ENCODE peak calls at places on chromosome 3, in five cellular contexts. One of them, this sample, is unnamed.

GRCh38 chr3:50134367-50134766 is 20.8 kb upstream of the SEMA3F start:
- DNase-seq in AG10803: no peak
- DNase-seq in heart left ventricle: no peak
- DNase-seq in neuronal stem cell: no peak
- DNase-seq in Caco-2: no peak
- DNase-seq in this sample: no peak

GRCh38 chr3:187741403-187742350 is 3.6 kb downstream of the BCL6 start:
- DNase-seq in Caco-2: peak; percentile 67
- DNase-seq in AG10803: peak; percentile 82
- DNase-seq in heart left ventricle: peak; percentile 78
- DNase-seq in neuronal stem cell: peak; percentile 67
- DNase-seq in this sample: no peak

GRCh38 chr3:116270053-116270452 is 175.2 kb downstream of the LSAMP start:
- DNase-seq in AG10803: no peak
- DNase-seq in Caco-2: no peak
- DNase-seq in neuronal stem cell: no peak
- DNase-seq in heart left ventricle: no peak
- DNase-seq in this sample: no peak

GRCh38 chr3:179330438-179330837 is 7.6 kb downstream of the ZNF639 start:
- DNase-seq in heart left ventricle: no peak
- DNase-seq in neuronal stem cell: no peak
- DNase-seq in Caco-2: no peak
- DNase-seq in AG10803: no peak
- DNase-seq in this sample: no peak

GRCh38 chr3:156472150-156472549 is 82.8 kb downstream of the SSR3 start:
- DNase-seq in heart left ventricle: no peak
- DNase-seq in neuronal stem cell: no peak
- DNase-seq in Caco-2: no peak
- DNase-seq in AG10803: no peak
- DNase-seq in this sample: no peak

GRCh38 chr3:127911421-127911931 is 3.6 kb upstream of the KBTBD12 start:
- DNase-seq in heart left ventricle: no peak
- DNase-seq in neuronal stem cell: no peak
- DNase-seq in Caco-2: no peak
- DNase-seq in AG10803: peak; percentile 13
- DNase-seq in this sample: peak; percentile 70

GRCh38 chr3:163753033-163753432 is 1325.3 kb downstream of the SI start:
- DNase-seq in Caco-2: no peak
- DNase-seq in neuronal stem cell: peak; percentile 2
- DNase-seq in heart left ventricle: no peak
- DNase-seq in AG10803: no peak
- DNase-seq in this sample: no peak

GRCh38 chr3:65907232-65908130 is 131.2 kb downstream of the MAGI1 start:
- DNase-seq in heart left ventricle: no peak
- DNase-seq in Caco-2: no peak
- DNase-seq in neuronal stem cell: no peak
- DNase-seq in AG10803: no peak
- DNase-seq in this sample: no peak

GRCh38 chr3:170536712-170537111 is 49.2 kb downstream of the SLC7A14 start:
- DNase-seq in AG10803: no peak
- DNase-seq in Caco-2: no peak
- DNase-seq in neuronal stem cell: no peak
- DNase-seq in heart left ventricle: no peak
- DNase-seq in this sample: no peak

GRCh38 chr3:45224824-45225464 is 1.1 kb downstream of the TMEM158 start:
- DNase-seq in neuronal stem cell: peak; percentile 79
- DNase-seq in AG10803: peak; percentile 73
- DNase-seq in heart left ventricle: peak; percentile 73
- DNase-seq in Caco-2: peak; percentile 74
- DNase-seq in this sample: peak; percentile 64

GRCh38 chr3:52524752-52525661 is 8.7 kb downstream of the NT5DC2 start:
- DNase-seq in heart left ventricle: peak; percentile 77
- DNase-seq in AG10803: no peak
- DNase-seq in Caco-2: no peak
- DNase-seq in neuronal stem cell: no peak
- DNase-seq in this sample: no peak

GRCh38 chr3:52526151-52526561 is 7.5 kb downstream of the NT5DC2 start:
- DNase-seq in Caco-2: no peak
- DNase-seq in AG10803: no peak
- DNase-seq in heart left ventricle: no peak
- DNase-seq in neuronal stem cell: no peak
- DNase-seq in this sample: no peak

GRCh38 chr3:52527039-52527731 is 6.5 kb downstream of the NT5DC2 start:
- DNase-seq in AG10803: no peak
- DNase-seq in heart left ventricle: no peak
- DNase-seq in Caco-2: peak; percentile 38
- DNase-seq in neuronal stem cell: no peak
- DNase-seq in this sample: no peak

GRCh38 chr3:52524258-52524751 is 9.4 kb downstream of the NT5DC2 start:
- DNase-seq in AG10803: no peak
- DNase-seq in heart left ventricle: no peak
- DNase-seq in neuronal stem cell: no peak
- DNase-seq in Caco-2: no peak
- DNase-seq in this sample: no peak

DNA sequence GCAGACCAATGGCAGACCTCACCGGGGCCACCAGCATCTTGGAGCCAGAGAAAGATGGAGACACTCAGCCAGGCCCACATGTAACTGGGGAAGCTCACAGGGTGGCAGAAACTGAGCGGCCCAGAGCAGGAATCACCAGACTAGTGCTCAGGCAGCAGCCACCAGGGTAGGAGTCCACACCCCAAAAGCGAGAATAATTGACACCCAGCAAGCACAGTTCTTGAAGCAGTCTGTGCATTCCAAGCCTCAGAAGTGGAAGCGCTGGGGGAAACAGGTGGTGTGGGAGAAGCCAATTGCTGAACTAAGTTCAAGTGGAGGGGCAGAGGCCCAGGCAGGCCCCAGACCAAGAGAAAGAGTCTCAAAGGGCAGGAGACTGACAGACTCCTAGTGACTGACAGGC is 8.0 kb downstream of the NT5DC2 start:
- DNase-seq in Caco-2: no peak
- DNase-seq in neuronal stem cell: no peak
- DNase-seq in AG10803: no peak
- DNase-seq in heart left ventricle: no peak
- DNase-seq in this sample: no peak
- H3K4me3 ChIP-seq in Caco-2: no peak overlapping the region
- H3K4me3 ChIP-seq in neuronal stem cell: no peak overlapping the region
- H3K4me3 ChIP-seq in AG10803: no peak overlapping the region
- H3K4me3 ChIP-seq in heart left ventricle: no peak overlapping the region
- H3K4me3 ChIP-seq in this sample: no peak overlapping the region

GRCh38 chr3:3802021-3802420 is 2.8 kb downstream of the LRRN1 start:
- DNase-seq in AG10803: no peak
- DNase-seq in Caco-2: no peak
- DNase-seq in heart left ventricle: no peak
- DNase-seq in neuronal stem cell: peak; percentile 37
- DNase-seq in this sample: no peak
- H3K4me3 ChIP-seq in AG10803: no peak overlapping the region
- H3K4me3 ChIP-seq in Caco-2: no peak overlapping the region
- H3K4me3 ChIP-seq in heart left ventricle: no peak overlapping the region
- H3K4me3 ChIP-seq in neuronal stem cell: peak overlapping the region; percentile 89
- H3K4me3 ChIP-seq in this sample: no peak overlapping the region

DNA sequence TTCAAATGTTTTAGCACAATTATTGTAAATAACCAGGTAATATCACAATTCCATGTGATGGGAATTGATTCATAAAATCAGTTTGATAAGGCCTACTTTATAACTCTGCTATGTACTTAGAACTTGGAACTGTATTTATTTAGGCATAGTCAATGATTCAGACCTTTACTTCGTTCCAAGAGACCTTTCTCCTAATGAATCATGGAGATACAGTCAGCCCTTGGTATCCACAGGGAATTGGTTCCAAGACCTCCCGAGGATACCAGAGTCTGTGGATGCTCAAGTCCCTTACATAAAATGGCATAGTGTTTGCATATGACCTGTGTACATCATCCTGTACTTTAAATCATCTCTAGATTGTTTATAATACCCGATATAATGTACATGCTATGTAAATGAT is 60.8 kb upstream of the UMPS start:
- DNase-seq in Caco-2: no peak
- DNase-seq in neuronal stem cell: no peak
- DNase-seq in heart left ventricle: no peak
- DNase-seq in AG10803: peak; percentile 61
- DNase-seq in this sample: no peak
- H3K4me3 ChIP-seq in Caco-2: no peak overlapping the region
- H3K4me3 ChIP-seq in neuronal stem cell: no peak overlapping the region
- H3K4me3 ChIP-seq in heart left ventricle: no peak overlapping the region
- H3K4me3 ChIP-seq in AG10803: no peak overlapping the region
- H3K4me3 ChIP-seq in this sample: no peak overlapping the region

GRCh38 chr3:184565421-184566211 is 4.0 kb downstream of the EPHB3 start:
- DNase-seq in heart left ventricle: no peak
- DNase-seq in Caco-2: peak; percentile 73
- DNase-seq in AG10803: peak; percentile 92
- DNase-seq in neuronal stem cell: no peak
- DNase-seq in this sample: no peak
- H3K4me3 ChIP-seq in heart left ventricle: no peak overlapping the region
- H3K4me3 ChIP-seq in Caco-2: no peak overlapping the region
- H3K4me3 ChIP-seq in AG10803: peak overlapping the region; percentile 75
- H3K4me3 ChIP-seq in neuronal stem cell: no peak overlapping the region
- H3K4me3 ChIP-seq in this sample: no peak overlapping the region

GRCh38 chr3:48504051-48504946 is at the start of gene SHISA5:
- DNase-seq in Caco-2: peak; percentile 62
- DNase-seq in heart left ventricle: peak; percentile 89
- DNase-seq in neuronal stem cell: peak; percentile 46
- DNase-seq in AG10803: peak; percentile 69
- DNase-seq in this sample: peak; percentile 80

GRCh38 chr3:48507256-48508061 is 3.5 kb upstream of the SHISA5 start:
- DNase-seq in neuronal stem cell: peak; percentile 48
- DNase-seq in AG10803: peak; percentile 39
- DNase-seq in Caco-2: peak; percentile 93
- DNase-seq in heart left ventricle: peak; percentile 40
- DNase-seq in this sample: peak; percentile 61

GRCh38 chr3:48503406-48504050 is 446 bp downstream of the SHISA5 start:
- DNase-seq in neuronal stem cell: peak; percentile 33
- DNase-seq in Caco-2: no peak
- DNase-seq in heart left ventricle: peak; percentile 33
- DNase-seq in AG10803: peak; percentile 40
- DNase-seq in this sample: peak; percentile 86

GRCh38 chr3:48502728-48503168 is 1.2 kb downstream of the SHISA5 start:
- DNase-seq in Caco-2: no peak
- DNase-seq in AG10803: peak; percentile 16
- DNase-seq in heart left ventricle: peak; percentile 40
- DNase-seq in neuronal stem cell: no peak
- DNase-seq in this sample: no peak

DNA sequence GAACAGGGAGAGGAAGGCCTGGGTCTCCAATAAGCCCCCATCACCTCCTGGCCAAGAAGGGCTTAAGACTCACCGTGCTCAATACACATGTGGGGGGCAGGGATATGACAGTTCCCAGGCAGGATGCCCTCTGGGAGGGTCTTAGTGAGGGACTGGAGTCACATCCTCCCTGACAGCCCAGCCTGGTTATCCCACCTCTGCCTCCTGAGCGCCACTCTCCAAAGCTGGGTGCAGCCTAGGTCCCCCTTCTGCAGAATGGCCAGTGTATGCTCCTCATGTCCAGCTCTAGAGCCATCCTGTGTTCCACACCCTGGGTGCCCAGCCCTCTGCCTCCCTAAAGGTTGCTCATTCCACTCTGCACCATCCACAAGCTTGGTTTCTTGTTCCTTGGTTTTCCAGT is 1.2 kb upstream of the SHISA5 start:
- DNase-seq in Caco-2: no peak
- DNase-seq in neuronal stem cell: no peak
- DNase-seq in heart left ventricle: no peak
- DNase-seq in AG10803: no peak
- DNase-seq in this sample: no peak
- H3K4me3 ChIP-seq in Caco-2: no peak overlapping the region
- H3K4me3 ChIP-seq in neuronal stem cell: no peak overlapping the region
- H3K4me3 ChIP-seq in heart left ventricle: no peak overlapping the region
- H3K4me3 ChIP-seq in AG10803: no peak overlapping the region
- H3K4me3 ChIP-seq in this sample: no peak overlapping the region

GRCh38 chr3:42502429-42503250 is at the start of gene VIPR1:
- DNase-seq in neuronal stem cell: peak; percentile 53
- DNase-seq in heart left ventricle: peak; percentile 81
- DNase-seq in Caco-2: peak; percentile 88
- DNase-seq in AG10803: no peak
- DNase-seq in this sample: peak; percentile 62

GRCh38 chr3:42503957-42504333 is 1.5 kb downstream of the VIPR1 start:
- DNase-seq in heart left ventricle: peak; percentile 8
- DNase-seq in AG10803: no peak
- DNase-seq in neuronal stem cell: no peak
- DNase-seq in Caco-2: peak; percentile 19
- DNase-seq in this sample: peak; percentile 34

GRCh38 chr3:42504334-42505202 is 2.1 kb downstream of the VIPR1 start:
- DNase-seq in AG10803: no peak
- DNase-seq in neuronal stem cell: no peak
- DNase-seq in Caco-2: peak; percentile 10
- DNase-seq in heart left ventricle: peak; percentile 11
- DNase-seq in this sample: no peak

GRCh38 chr3:42501681-42502428 is 588 bp upstream of the VIPR1 start:
- DNase-seq in neuronal stem cell: peak; percentile 29
- DNase-seq in Caco-2: peak; percentile 80
- DNase-seq in AG10803: no peak
- DNase-seq in heart left ventricle: peak; percentile 61
- DNase-seq in this sample: peak; percentile 67

GRCh38 chr3:42503251-42503924 is 945 bp downstream of the VIPR1 start:
- DNase-seq in neuronal stem cell: no peak
- DNase-seq in AG10803: no peak
- DNase-seq in heart left ventricle: peak; percentile 11
- DNase-seq in Caco-2: peak; percentile 5
- DNase-seq in this sample: peak; percentile 50
- H3K4me3 ChIP-seq in neuronal stem cell: no peak overlapping the region
- H3K4me3 ChIP-seq in AG10803: no peak overlapping the region
- H3K4me3 ChIP-seq in heart left ventricle: no peak overlapping the region
- H3K4me3 ChIP-seq in Caco-2: peak overlapping the region; percentile 70
- H3K4me3 ChIP-seq in this sample: peak overlapping the region; percentile 60